ENCODE peak calls at places on chromosome 3, in seven cellular contexts. L is choroid plexus epithelial cell, C is adrenal gland, Q is left lung, T is pancreas, X is AG09309, B is ovary. M is an unnamed sample.

GRCh38 chr3:151283907-151284461 is 5.6 kb upstream of the P2RY14 start:
- DNase-seq in C (no peak), X (no peak), T (no peak), L (peak; percentile 86), B (no peak), Q (no peak), M (no peak)

GRCh38 chr3:72306800-72307341 is 521.9 kb upstream of the PROK2 start:
- DNase-seq in L (peak; percentile 49), C (no peak), X (no peak), Q (no peak), T (no peak), B (no peak), M (peak; percentile 64)

GRCh38 chr3:61181874-61182273 is 69.4 kb downstream of the FHIT start:
- DNase-seq in C (peak; percentile 37), B (no peak), Q (no peak), L (peak; percentile 53), X (no peak), T (no peak), M (peak; percentile 90)

GRCh38 chr3:72129384-72130094 is 344.6 kb upstream of the PROK2 start:
- DNase-seq in B (no peak), Q (no peak), T (no peak), C (no peak), X (no peak), L (no peak), M (peak; percentile 38)

GRCh38 chr3:32082727-32083126 is 23.7 kb upstream of the GPD1L start:
- DNase-seq in L (peak; percentile 18), X (no peak), B (no peak), T (no peak), Q (no peak), C (peak; percentile 41), M (no peak)

GRCh38 chr3:148450819-148451218 is 246.9 kb upstream of the AGTR1 start:
- DNase-seq in C (no peak), L (no peak), X (no peak), Q (no peak), B (no peak), T (no peak), M (no peak)

GRCh38 chr3:192060160-192060783 is 599.3 kb downstream of the PYDC2 start:
- DNase-seq in L (no peak), Q (no peak), T (no peak), B (no peak), C (no peak), X (no peak), M (no peak)

GRCh38 chr3:154972951-154973350 is 107.2 kb upstream of the MME start:
- DNase-seq in X (peak; percentile 66), B (no peak), T (no peak), Q (no peak), C (no peak), L (peak; percentile 95), M (peak; percentile 93)

GRCh38 chr3:82978368-82978767 is 1216.9 kb upstream of the GBE1 start:
- DNase-seq in X (no peak), Q (no peak), B (no peak), C (no peak), L (peak; percentile 33), T (no peak), M (no peak)

GRCh38 chr3:126867526-126868200 is 115.3 kb upstream of the PLXNA1 start:
- DNase-seq in Q (no peak), C (no peak), L (no peak), T (no peak), B (no peak), X (no peak), M (no peak)

GRCh38 chr3:36653095-36653494 is 111.3 kb downstream of the DCLK3 start:
- DNase-seq in C (no peak), B (no peak), Q (no peak), L (peak; percentile 46), T (no peak), X (no peak), M (no peak)

GRCh38 chr3:27625848-27626247 is 96.3 kb downstream of the EOMES start:
- DNase-seq in L (peak; percentile 39), X (no peak), T (no peak), B (no peak), Q (no peak), C (no peak), M (no peak)

GRCh38 chr3:121111914-121112612 is 204.1 kb downstream of the STXBP5L start:
- DNase-seq in B (no peak), X (no peak), T (no peak), L (no peak), Q (no peak), C (no peak), M (no peak)

GRCh38 chr3:175070946-175071345 is 211.8 kb downstream of the NAALADL2 start:
- DNase-seq in C (no peak), B (no peak), L (no peak), X (no peak), T (no peak), Q (peak; percentile 33), M (no peak)

GRCh38 chr3:30286811-30287210 is 319.6 kb upstream of the TGFBR2 start:
- DNase-seq in C (no peak), B (no peak), L (no peak), X (no peak), T (no peak), Q (no peak), M (no peak)

GRCh38 chr3:72580910-72581309 is 267.3 kb downstream of the SHQ1 start:
- DNase-seq in X (no peak), B (no peak), L (no peak), Q (no peak), T (no peak), C (no peak), M (no peak)

GRCh38 chr3:64417816-64418215 is 192.6 kb upstream of the PRICKLE2 start:
- DNase-seq in L (peak; percentile 71), X (no peak), Q (no peak), C (peak; percentile 14), T (no peak), B (no peak), M (peak; percentile 66)

GRCh38 chr3:128555881-128556280 is 62.9 kb upstream of the GATA2 start:
- DNase-seq in B (no peak), Q (no peak), T (no peak), C (no peak), X (no peak), L (no peak), M (no peak)

GRCh38 chr3:128555098-128555825 is 62.3 kb upstream of the GATA2 start:
- DNase-seq in L (no peak), T (no peak), C (peak; percentile 41), Q (no peak), X (no peak), B (peak; percentile 34), M (no peak)

GRCh38 chr3:128553560-128553959 is 60.6 kb upstream of the GATA2 start:
- DNase-seq in B (no peak), C (no peak), T (no peak), X (no peak), L (no peak), Q (no peak), M (no peak)

GRCh38 chr3:128554465-128555097 is 61.6 kb upstream of the GATA2 start:
- DNase-seq in X (no peak), T (no peak), L (no peak), B (no peak), Q (no peak), C (no peak), M (no peak)

GRCh38 chr3:128554100-128554464 is 61.1 kb upstream of the GATA2 start:
- DNase-seq in X (no peak), Q (no peak), T (no peak), B (no peak), L (peak; percentile 55), C (no peak), M (peak; percentile 37)
- TF ChIP-seq CTCF in X (no peak), Q (no peak), T (no peak), B (no peak), L (peak; percentile 35), C (no peak), M (peak; percentile 35)

GRCh38 chr3:184812845-184813157 is 835 bp downstream of the VPS8 start:
- DNase-seq in L (no peak), B (peak; percentile 32), X (no peak), T (no peak), Q (no peak), C (no peak), M (no peak)

GRCh38 chr3:184813357-184813756 is 1.4 kb downstream of the VPS8 start:
- DNase-seq in L (no peak), C (no peak), X (no peak), Q (no peak), T (no peak), B (no peak), M (no peak)

GRCh38 chr3:184811999-184812844 is at the start of gene VPS8:
- DNase-seq in C (peak; percentile 96), X (peak; percentile 72), B (peak; percentile 96), T (peak; percentile 97), Q (peak; percentile 97), L (peak; percentile 98), M (peak; percentile 88)

GRCh38 chr3:184811034-184811433 is 932 bp upstream of the VPS8 start:
- DNase-seq in X (no peak), L (no peak), Q (no peak), C (no peak), T (no peak), B (no peak), M (no peak)

DNA sequence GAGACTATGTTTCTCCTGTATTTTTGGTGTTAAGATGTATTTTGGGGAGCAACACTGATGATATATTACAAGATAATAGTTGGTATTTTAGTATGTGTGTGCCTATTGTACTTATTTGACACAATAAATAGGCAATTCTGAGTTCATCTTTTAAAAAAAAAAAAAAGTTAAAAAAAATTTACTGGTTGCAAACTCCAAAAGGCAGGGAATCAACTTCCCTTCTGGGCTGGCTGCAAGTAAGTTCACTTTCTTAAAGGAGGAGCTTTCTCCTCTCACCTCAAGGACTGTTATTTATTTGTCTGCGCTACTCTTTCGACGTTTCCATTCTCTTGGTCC is 335 bp upstream of the VPS8 start:
- DNase-seq in T (no peak), C (no peak), B (no peak), X (no peak), L (no peak), Q (no peak), M (no peak)
- H3K4me3 ChIP-seq in T (peak overlapping the region; percentile 80), C (no peak overlapping the region), B (peak overlapping the region; percentile 82), X (peak overlapping the region; percentile 99), L (peak overlapping the region; percentile 44), Q (peak overlapping the region; percentile 87), M (peak overlapping the region; percentile 96)

GRCh38 chr3:138938056-138938876 is 8.7 kb downstream of the FOXL2 start:
- DNase-seq in Q (no peak), B (peak; percentile 47), X (no peak), L (no peak), C (no peak), T (no peak), M (no peak)

GRCh38 chr3:138941259-138941885 is 5.6 kb downstream of the FOXL2 start:
- DNase-seq in C (no peak), L (peak; percentile 64), B (peak; percentile 84), Q (no peak), X (no peak), T (peak; percentile 58), M (no peak)

GRCh38 chr3:138938877-138939562 is 7.9 kb downstream of the FOXL2 start:
- DNase-seq in C (no peak), Q (no peak), L (no peak), X (no peak), B (peak; percentile 50), T (no peak), M (no peak)

GRCh38 chr3:138940446-138940845 is 6.5 kb downstream of the FOXL2 start:
- DNase-seq in B (peak; percentile 39), Q (no peak), L (no peak), T (no peak), C (no peak), X (no peak), M (no peak)

GRCh38 chr3:138939563-138940241 is 7.2 kb downstream of the FOXL2 start:
- DNase-seq in T (no peak), X (no peak), B (peak; percentile 66), Q (no peak), L (no peak), C (no peak), M (no peak)
- TF ChIP-seq CTCF in T (no peak), X (no peak), B (no peak), Q (no peak), L (no peak), C (no peak), M (no peak)

GRCh38 chr3:132135628-132136333 is 101.0 kb upstream of the CPNE4 start:
- DNase-seq in X (peak; percentile 92), Q (peak; percentile 35), B (no peak), L (peak; percentile 93), T (no peak), C (no peak), M (peak; percentile 88)
- H3K4me3 ChIP-seq in X (peak overlapping the region; percentile 12), Q (no peak overlapping the region), B (no peak overlapping the region), L (peak overlapping the region; percentile 1), T (no peak overlapping the region), C (no peak overlapping the region), M (peak overlapping the region; percentile 23)